ENCODE peak calls at places on chromosomes 5 and 9, in eight cellular contexts. I is cardiac fibroblast, M is brain microvascular endothelial cell, G is right cardiac atrium, E is tibial nerve, W is lower leg skin, H is endothelial cell of umbilical vein, O is choroid plexus epithelial cell. A is an unnamed sample.

GRCh38 chr5:51495672-51496071 is 112.4 kb downstream of the ISL1 start:
- DNase-seq in M (no peak), O (peak), H (peak), W (no peak), I (peak), E (no peak), G (no peak), A (no peak)

GRCh38 chr5:134003064-134003956 is 1.5 kb downstream of the VDAC1 start:
- DNase-seq in G (no peak), H (no peak), M (no peak), E (no peak), W (no peak), I (no peak), O (no peak), A (no peak)

GRCh38 chr9:31119882-31120481 is 1264.5 kb upstream of the ACO1 start:
- DNase-seq in G (no peak), H (peak), E (no peak), M (peak), O (peak), W (no peak), I (peak), A (no peak)

GRCh38 chr9:97571664-97572063 is 61.5 kb downstream of the TSTD2 start:
- DNase-seq in O (no peak), M (no peak), I (peak), H (no peak), E (no peak), W (no peak), G (peak), A (no peak)

GRCh38 chr9:89353989-89354388 is 35.7 kb downstream of the SECISBP2 start:
- DNase-seq in O (peak), I (no peak), G (no peak), E (no peak), M (no peak), W (no peak), H (no peak), A (no peak)

GRCh38 chr9:14865206-14865605 is 45.0 kb downstream of the FREM1 start:
- DNase-seq in I (no peak), W (no peak), E (no peak), O (no peak), G (no peak), M (no peak), H (no peak), A (no peak)

GRCh38 chr9:132937463-132937901 is 6.9 kb downstream of the TSC1 start:
- DNase-seq in W (no peak), M (peak), G (no peak), E (no peak), O (peak), H (peak), I (no peak), A (no peak)

GRCh38 chr5:142283304-142283703 is 41.5 kb downstream of the SPRY4 start:
- DNase-seq in G (no peak), M (no peak), O (no peak), H (no peak), E (no peak), W (no peak), I (no peak), A (no peak)

GRCh38 chr5:152113401-152113800 is 188.8 kb upstream of the GLRA1 start:
- DNase-seq in W (no peak), I (no peak), E (no peak), O (peak), H (no peak), M (peak), G (no peak), A (no peak)

GRCh38 chr9:94607340-94607695 is 13.7 kb upstream of the FBP2 start:
- DNase-seq in M (no peak), H (no peak), W (no peak), I (no peak), G (no peak), O (no peak), E (no peak), A (no peak)

GRCh38 chr9:124266139-124266825 is 8.5 kb downstream of the NEK6 start:
- DNase-seq in W (no peak), I (no peak), O (no peak), H (peak), G (peak), M (no peak), E (no peak), A (no peak)

GRCh38 chr5:5880364-5880763 is 457.9 kb downstream of the ICE1 start:
- DNase-seq in G (no peak), O (no peak), M (no peak), I (no peak), E (no peak), W (no peak), H (no peak), A (no peak)

GRCh38 chr9:79616013-79616412 is 44.2 kb downstream of the TLE4 start:
- DNase-seq in I (no peak), G (no peak), O (no peak), H (no peak), W (no peak), M (no peak), E (no peak), A (no peak)

GRCh38 chr5:164553851-164554250 is 1048.4 kb downstream of the MAT2B start:
- DNase-seq in O (no peak), G (no peak), W (no peak), H (no peak), M (no peak), E (no peak), I (no peak), A (no peak)

GRCh38 chr9:99013550-99013949 is 69.8 kb downstream of the COL15A1 start:
- DNase-seq in I (no peak), O (no peak), E (no peak), M (no peak), W (no peak), H (no peak), G (no peak), A (no peak)

GRCh38 chr5:117041926-117042595 is 467.4 kb upstream of the SEMA6A start:
- DNase-seq in E (no peak), O (no peak), I (no peak), G (no peak), W (no peak), H (no peak), M (no peak), A (no peak)

GRCh38 chr9:88786291-88787054 is 204.8 kb upstream of the S1PR3 start:
- DNase-seq in I (no peak), W (no peak), M (no peak), O (peak), H (no peak), G (no peak), E (no peak), A (no peak)

GRCh38 chr5:156594406-156594805 is 255.7 kb upstream of the PPP1R2B start:
- DNase-seq in G (no peak), E (no peak), H (no peak), M (no peak), O (no peak), W (no peak), I (no peak), A (no peak)

GRCh38 chr9:109129470-109130197 is 9.9 kb upstream of the TMEM245 start:
- DNase-seq in G (no peak), H (no peak), W (no peak), I (no peak), M (no peak), E (no peak), O (no peak), A (no peak)

GRCh38 chr9:109411818-109412352 is 86.2 kb downstream of the PTPN3 start:
- DNase-seq in M (peak), H (no peak), O (peak), E (no peak), I (peak), W (no peak), G (no peak), A (no peak)

GRCh38 chr5:105218018-105218417 is 1655.4 kb upstream of the NUDT12 start:
- DNase-seq in E (no peak), M (no peak), H (no peak), W (no peak), G (no peak), I (no peak), O (no peak), A (no peak)

GRCh38 chr9:137757139-137757538 is 120.4 kb upstream of the CACNA1B start:
- DNase-seq in E (no peak), M (no peak), G (peak), I (no peak), W (no peak), O (peak), H (no peak), A (no peak)

GRCh38 chr9:137759117-137759516 is 118.5 kb upstream of the CACNA1B start:
- DNase-seq in O (no peak), G (no peak), I (no peak), E (no peak), H (no peak), M (no peak), W (no peak), A (no peak)

GRCh38 chr9:137759649-137760321 is 117.8 kb upstream of the CACNA1B start:
- DNase-seq in M (no peak), E (no peak), H (no peak), W (no peak), I (no peak), O (no peak), G (no peak), A (no peak)

GRCh38 chr9:137757613-137758029 is 120.0 kb upstream of the CACNA1B start:
- DNase-seq in M (peak), G (no peak), E (no peak), O (peak), W (no peak), H (no peak), I (peak), A (peak)

DNA sequence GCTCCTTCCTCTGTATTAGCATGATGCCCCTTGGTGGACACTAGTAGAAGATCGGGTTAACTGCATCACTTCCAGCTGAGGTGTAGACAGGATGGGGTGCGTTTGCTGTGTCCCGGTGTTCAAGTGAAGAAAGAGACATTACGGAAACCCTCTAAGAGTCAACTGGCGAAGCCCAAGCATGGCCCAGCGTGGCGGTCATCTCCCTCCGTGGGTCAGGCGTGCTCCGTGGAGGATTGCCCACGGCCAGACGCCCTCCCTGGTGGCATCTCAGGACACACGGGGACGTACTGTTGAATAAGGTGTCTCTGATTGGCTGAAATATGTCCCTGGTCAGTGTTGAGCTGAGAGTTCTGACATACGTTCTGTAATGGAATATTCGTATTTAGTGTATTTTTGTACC is 119.5 kb upstream of the CACNA1B start:
- DNase-seq in H (no peak), E (no peak), O (no peak), W (no peak), M (no peak), I (no peak), G (no peak), A (no peak)
- H3K4me3 ChIP-seq in H (no peak), E (no peak), O (no peak), W (no peak), M (no peak), I (no peak), G (no peak), A (no peak)

DNA sequence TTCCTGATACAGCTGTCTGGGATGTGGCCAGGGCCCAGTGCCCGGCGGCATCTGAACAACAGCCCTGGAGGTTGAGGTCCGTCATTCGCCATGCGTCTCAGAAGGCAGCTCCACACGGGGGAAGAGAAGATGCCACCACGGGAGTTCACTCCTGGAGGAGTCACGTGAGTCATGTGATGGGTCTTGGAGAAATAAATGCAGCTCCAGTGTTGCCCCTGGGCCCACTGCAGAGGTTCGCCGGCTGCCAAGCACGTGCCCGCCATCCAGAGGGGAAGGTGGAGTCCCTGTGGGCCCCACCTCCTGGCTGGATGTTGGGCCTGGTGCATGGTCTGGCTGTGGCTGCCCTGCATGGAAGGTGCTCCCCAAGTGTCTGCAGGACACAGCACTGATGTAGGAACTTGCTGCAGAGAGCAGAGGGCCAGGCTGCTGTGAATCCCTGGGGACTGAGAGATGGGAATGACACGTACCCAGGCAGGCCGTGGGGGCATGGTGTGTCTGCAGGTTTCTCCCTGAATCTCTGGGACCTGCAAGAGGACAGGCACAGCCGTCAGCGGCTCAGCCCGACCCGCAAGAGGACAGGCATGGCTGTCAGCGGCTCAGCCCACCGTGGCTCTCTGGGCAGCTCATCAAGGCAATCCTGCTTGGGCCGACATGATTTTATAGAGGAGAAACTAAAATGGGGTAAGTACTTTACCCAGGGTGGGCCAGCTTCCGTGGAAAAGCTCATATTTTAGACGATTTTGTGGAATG is 418.3 kb upstream of the IRX4 start:
- DNase-seq in E (no peak), G (no peak), H (no peak), M (no peak), O (no peak), W (no peak), I (no peak), A (no peak)
- H3K4me3 ChIP-seq in E (no peak), G (no peak), H (no peak), M (no peak), O (no peak), W (no peak), I (no peak), A (no peak)

DNA sequence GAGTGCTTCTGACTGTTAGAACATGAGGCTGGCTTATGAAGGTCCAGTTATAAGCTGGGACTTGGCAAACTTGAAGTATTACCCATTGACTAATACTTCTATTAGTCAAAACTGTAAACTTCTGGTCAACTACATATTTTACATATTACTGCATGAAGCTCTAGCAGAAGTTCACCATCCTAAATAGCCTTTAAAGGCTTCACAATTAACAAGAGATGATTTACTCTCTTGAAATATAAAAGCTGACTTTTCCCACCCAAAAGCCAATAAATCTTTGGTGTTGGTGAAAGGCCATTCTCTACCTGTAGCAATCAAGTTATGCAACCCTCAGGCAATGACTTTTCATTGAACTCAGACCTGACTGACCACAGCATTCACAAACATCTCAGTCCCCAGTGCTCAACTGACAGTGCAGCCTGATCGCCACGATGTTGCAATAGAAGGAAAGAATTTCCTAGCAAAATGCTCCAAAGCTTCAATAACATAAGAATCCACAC is 345.6 kb downstream of the EBF1 start:
- DNase-seq in E (no peak), I (peak), O (peak), H (no peak), G (no peak), M (peak), W (no peak), A (peak)
- H3K4me3 ChIP-seq in E (no peak), I (no peak), O (no peak), H (no peak), G (no peak), M (no peak), W (no peak), A (no peak)

GRCh38 chr5:34658023-34658422 is 1.9 kb downstream of the RAI14 start:
- DNase-seq in W (no peak), G (no peak), H (no peak), M (peak), E (no peak), O (peak), I (peak), A (peak)
- H3K4me3 ChIP-seq in W (no peak), G (peak), H (peak), M (peak), E (peak), O (peak), I (peak), A (peak)

DNA sequence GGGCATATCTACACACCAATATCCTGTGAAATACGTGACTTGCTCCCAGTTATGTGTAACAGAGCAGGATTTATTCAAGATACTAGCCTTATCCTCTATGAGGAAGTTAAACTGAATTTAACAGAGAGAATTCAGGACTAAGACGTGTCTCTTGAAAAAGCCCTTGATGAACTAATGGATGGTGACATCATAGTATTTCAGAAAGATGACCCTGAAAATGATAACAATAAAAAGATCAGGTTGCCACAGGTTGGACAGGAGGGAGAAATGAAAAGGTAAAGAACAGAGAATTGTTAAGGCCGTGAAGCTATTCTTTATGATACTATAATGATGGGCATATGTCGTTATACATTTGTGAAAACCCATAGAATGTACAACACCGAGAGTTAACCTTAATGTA is 56.2 kb upstream of the EFNA5 start:
- DNase-seq in I (no peak), M (no peak), G (no peak), O (no peak), W (no peak), E (no peak), H (no peak), A (no peak)
- H3K4me3 ChIP-seq in I (no peak), M (no peak), G (no peak), O (no peak), W (no peak), E (no peak), H (no peak), A (no peak)

GRCh38 chr9:131323629-131324028 is 34.1 kb downstream of the PLPP7 start:
- DNase-seq in M (no peak), I (no peak), O (no peak), H (no peak), G (no peak), E (no peak), W (no peak), A (no peak)

GRCh38 chr9:131330814-131331600 is 41.5 kb downstream of the PLPP7 start:
- DNase-seq in E (no peak), H (peak), G (peak), O (no peak), M (no peak), I (peak), W (no peak), A (no peak)

GRCh38 chr9:131320031-131320685 is 30.6 kb downstream of the PLPP7 start:
- DNase-seq in W (no peak), I (peak), O (no peak), H (no peak), G (peak), M (no peak), E (peak), A (no peak)

GRCh38 chr9:131319486-131319885 is 30.0 kb downstream of the PLPP7 start:
- DNase-seq in I (no peak), E (peak), O (no peak), H (no peak), G (peak), W (no peak), M (no peak), A (no peak)

DNA sequence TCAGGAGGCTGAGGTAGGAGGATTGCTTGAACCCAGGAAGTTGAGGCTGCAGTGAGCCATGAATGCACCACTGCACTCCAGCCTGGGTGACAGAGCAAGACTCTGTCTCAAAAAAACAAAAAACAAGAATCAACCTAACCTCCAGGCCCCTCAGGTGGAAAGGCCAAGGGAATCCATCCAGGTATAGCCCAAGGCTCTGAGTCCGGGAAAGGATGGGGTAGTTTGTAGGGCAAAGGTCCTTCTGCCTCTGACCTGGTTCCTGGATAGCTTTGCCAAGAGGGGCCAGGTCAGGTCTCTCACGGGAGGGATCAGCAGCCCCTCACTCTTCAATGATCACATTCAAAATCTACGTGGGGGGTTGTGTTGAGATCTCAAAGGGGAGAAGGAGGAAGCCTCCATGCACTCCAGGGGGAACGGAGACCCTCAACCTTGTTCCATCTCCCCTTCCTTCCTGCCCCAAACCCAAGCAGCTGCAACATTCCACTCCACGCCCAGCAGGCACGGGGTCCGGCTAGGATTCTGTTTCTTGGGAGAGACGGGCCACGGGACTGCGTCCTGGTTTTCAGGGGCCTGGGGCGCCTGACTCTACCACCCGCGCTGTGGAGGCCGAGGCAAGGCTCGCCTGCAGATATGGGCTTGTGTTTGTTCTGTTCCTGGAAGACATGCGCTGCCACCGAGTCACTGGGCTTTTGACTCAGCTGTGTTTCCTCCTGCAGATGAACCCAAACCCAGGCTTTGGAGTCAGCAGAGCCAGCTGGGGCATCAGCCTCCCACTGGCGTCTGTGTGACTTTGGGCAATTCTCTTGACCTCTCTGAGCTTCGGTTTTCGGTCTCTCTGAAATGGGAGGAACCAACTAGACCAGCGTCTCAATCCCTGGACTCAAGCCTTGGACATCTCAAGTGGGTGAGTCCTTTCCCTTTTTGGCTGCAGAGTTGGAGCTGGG is 35.5 kb downstream of the PLPP7 start:
- DNase-seq in O (no peak), M (no peak), E (no peak), H (no peak), G (no peak), I (no peak), W (no peak), A (no peak)
- H3K4me3 ChIP-seq in O (no peak), M (no peak), E (no peak), H (no peak), G (no peak), I (no peak), W (no peak), A (no peak)

A was measured in skeletal muscle cell.